ENCODE peak calls at places on chromosomes 6 and 20, in six cellular contexts. One of them, this sample, is unnamed.

GRCh38 chr6:116779569-116780164 is 14.1 kb upstream of the FAM162B start:
- DNase-seq in cardiac muscle cell: peak; percentile 58
- DNase-seq in adrenal gland: no peak
- DNase-seq in cardiac fibroblast: peak; percentile 68
- DNase-seq in fibroblast of mammary gland: peak; percentile 52
- DNase-seq in A673: peak; percentile 66
- DNase-seq in this sample: no peak

GRCh38 chr6:21348462-21349195 is 244.9 kb upstream of the SOX4 start:
- DNase-seq in cardiac muscle cell: peak; percentile 64
- DNase-seq in adrenal gland: no peak
- DNase-seq in cardiac fibroblast: peak; percentile 52
- DNase-seq in fibroblast of mammary gland: peak; percentile 67
- DNase-seq in A673: peak; percentile 47
- DNase-seq in this sample: no peak

GRCh38 chr20:59165794-59166709 is 2.4 kb downstream of the ZNF831 start:
- DNase-seq in cardiac muscle cell: no peak
- DNase-seq in adrenal gland: no peak
- DNase-seq in cardiac fibroblast: no peak
- DNase-seq in fibroblast of mammary gland: no peak
- DNase-seq in A673: no peak
- DNase-seq in this sample: no peak

GRCh38 chr6:8392569-8392968 is 42.8 kb downstream of the SLC35B3 start:
- DNase-seq in cardiac muscle cell: no peak
- DNase-seq in adrenal gland: no peak
- DNase-seq in cardiac fibroblast: no peak
- DNase-seq in fibroblast of mammary gland: no peak
- DNase-seq in A673: no peak
- DNase-seq in this sample: no peak

GRCh38 chr20:48776306-48776705 is 51.5 kb downstream of the PREX1 start:
- DNase-seq in cardiac muscle cell: peak; percentile 66
- DNase-seq in adrenal gland: no peak
- DNase-seq in cardiac fibroblast: peak; percentile 89
- DNase-seq in fibroblast of mammary gland: peak; percentile 51
- DNase-seq in A673: peak; percentile 41
- DNase-seq in this sample: no peak

GRCh38 chr6:165988306-165988756 is 179.3 kb downstream of the TBXT start:
- DNase-seq in cardiac muscle cell: no peak
- DNase-seq in adrenal gland: no peak
- DNase-seq in cardiac fibroblast: no peak
- DNase-seq in fibroblast of mammary gland: no peak
- DNase-seq in A673: no peak
- DNase-seq in this sample: no peak

GRCh38 chr20:10780901-10781300 is 107.1 kb upstream of the JAG1 start:
- DNase-seq in cardiac muscle cell: no peak
- DNase-seq in adrenal gland: no peak
- DNase-seq in cardiac fibroblast: no peak
- DNase-seq in fibroblast of mammary gland: no peak
- DNase-seq in A673: no peak
- DNase-seq in this sample: no peak

GRCh38 chr20:37565134-37565811 is 37.6 kb upstream of the BLCAP start:
- DNase-seq in cardiac muscle cell: no peak
- DNase-seq in adrenal gland: no peak
- DNase-seq in cardiac fibroblast: no peak
- DNase-seq in fibroblast of mammary gland: no peak
- DNase-seq in A673: no peak
- DNase-seq in this sample: no peak

GRCh38 chr6:13485923-13486557 is 1.4 kb downstream of the GFOD1 start:
- DNase-seq in cardiac muscle cell: peak; percentile 50
- DNase-seq in adrenal gland: no peak
- DNase-seq in cardiac fibroblast: peak; percentile 43
- DNase-seq in fibroblast of mammary gland: peak; percentile 29
- DNase-seq in A673: peak; percentile 62
- DNase-seq in this sample: no peak

GRCh38 chr6:139054001-139054400 is 25.5 kb downstream of the ABRACL start:
- DNase-seq in cardiac muscle cell: no peak
- DNase-seq in adrenal gland: no peak
- DNase-seq in cardiac fibroblast: no peak
- DNase-seq in fibroblast of mammary gland: no peak
- DNase-seq in A673: no peak
- DNase-seq in this sample: no peak

GRCh38 chr6:70175770-70176169 is 127.1 kb downstream of the COL9A1 start:
- DNase-seq in cardiac muscle cell: no peak
- DNase-seq in adrenal gland: no peak
- DNase-seq in cardiac fibroblast: no peak
- DNase-seq in fibroblast of mammary gland: no peak
- DNase-seq in A673: no peak
- DNase-seq in this sample: no peak

GRCh38 chr6:117346142-117346930 is 79.4 kb downstream of the ROS1 start:
- DNase-seq in cardiac muscle cell: peak; percentile 41
- DNase-seq in adrenal gland: no peak
- DNase-seq in cardiac fibroblast: peak; percentile 50
- DNase-seq in fibroblast of mammary gland: peak; percentile 48
- DNase-seq in A673: peak; percentile 39
- DNase-seq in this sample: no peak

GRCh38 chr6:25384967-25385366 is 105.8 kb downstream of the CARMIL1 start:
- DNase-seq in cardiac muscle cell: peak; percentile 62
- DNase-seq in adrenal gland: no peak
- DNase-seq in cardiac fibroblast: no peak
- DNase-seq in fibroblast of mammary gland: no peak
- DNase-seq in A673: no peak
- DNase-seq in this sample: no peak

GRCh38 chr6:144528605-144529425 is 243.7 kb downstream of the UTRN start:
- DNase-seq in cardiac muscle cell: peak; percentile 47
- DNase-seq in adrenal gland: no peak
- DNase-seq in cardiac fibroblast: peak; percentile 71
- DNase-seq in fibroblast of mammary gland: peak; percentile 50
- DNase-seq in A673: peak; percentile 35
- DNase-seq in this sample: no peak

GRCh38 chr6:43228951-43229802 is at the start of gene DNPH1:
- DNase-seq in cardiac muscle cell: peak; percentile 75
- DNase-seq in adrenal gland: peak; percentile 75
- DNase-seq in cardiac fibroblast: peak; percentile 63
- DNase-seq in fibroblast of mammary gland: peak; percentile 54
- DNase-seq in A673: peak; percentile 79
- DNase-seq in this sample: peak; percentile 57

GRCh38 chr6:108732101-108732870 is 115.9 kb upstream of the ARMC2 start:
- DNase-seq in cardiac muscle cell: no peak
- DNase-seq in adrenal gland: no peak
- DNase-seq in cardiac fibroblast: peak; percentile 72
- DNase-seq in fibroblast of mammary gland: peak; percentile 74
- DNase-seq in A673: no peak
- DNase-seq in this sample: no peak

GRCh38 chr6:2560140-2560818 is 190.4 kb downstream of the MYLK4 start:
- DNase-seq in cardiac muscle cell: no peak
- DNase-seq in adrenal gland: no peak
- DNase-seq in cardiac fibroblast: no peak
- DNase-seq in fibroblast of mammary gland: no peak
- DNase-seq in A673: no peak
- DNase-seq in this sample: no peak

GRCh38 chr6:141463237-141463977 is 669.3 kb upstream of the GJE1 start:
- DNase-seq in cardiac muscle cell: peak; percentile 78
- DNase-seq in adrenal gland: no peak
- DNase-seq in cardiac fibroblast: peak; percentile 73
- DNase-seq in fibroblast of mammary gland: peak; percentile 88
- DNase-seq in A673: no peak
- DNase-seq in this sample: no peak

GRCh38 chr6:26026833-26027490 is 60.3 kb upstream of the HFE start:
- DNase-seq in cardiac muscle cell: peak; percentile 94
- DNase-seq in adrenal gland: peak; percentile 97
- DNase-seq in cardiac fibroblast: peak; percentile 97
- DNase-seq in fibroblast of mammary gland: peak; percentile 96
- DNase-seq in A673: peak; percentile 98
- DNase-seq in this sample: no peak

GRCh38 chr6:156933201-156934053 is 156.2 kb downstream of the ARID1B start:
- DNase-seq in cardiac muscle cell: no peak
- DNase-seq in adrenal gland: no peak
- DNase-seq in cardiac fibroblast: no peak
- DNase-seq in fibroblast of mammary gland: no peak
- DNase-seq in A673: peak; percentile 39
- DNase-seq in this sample: no peak

GRCh38 chr6:113402541-113402940 is 454.6 kb upstream of the MARCKS start:
- DNase-seq in cardiac muscle cell: no peak
- DNase-seq in adrenal gland: no peak
- DNase-seq in cardiac fibroblast: no peak
- DNase-seq in fibroblast of mammary gland: no peak
- DNase-seq in A673: no peak
- DNase-seq in this sample: no peak

GRCh38 chr6:15763827-15764226 is 101.0 kb upstream of the DTNBP1 start:
- DNase-seq in cardiac muscle cell: peak; percentile 62
- DNase-seq in adrenal gland: peak; percentile 85
- DNase-seq in cardiac fibroblast: peak; percentile 2
- DNase-seq in fibroblast of mammary gland: peak; percentile 73
- DNase-seq in A673: no peak
- DNase-seq in this sample: no peak

GRCh38 chr6:170051229-170052172 is 239.4 kb downstream of the DLL1 start:
- DNase-seq in cardiac muscle cell: no peak
- DNase-seq in adrenal gland: no peak
- DNase-seq in cardiac fibroblast: no peak
- DNase-seq in fibroblast of mammary gland: no peak
- DNase-seq in A673: no peak
- DNase-seq in this sample: no peak

GRCh38 chr6:133430530-133430929 is 189.4 kb downstream of the EYA4 start:
- DNase-seq in cardiac muscle cell: no peak
- DNase-seq in adrenal gland: no peak
- DNase-seq in cardiac fibroblast: no peak
- DNase-seq in fibroblast of mammary gland: no peak
- DNase-seq in A673: no peak
- DNase-seq in this sample: no peak

GRCh38 chr6:133428299-133428698 is 187.1 kb downstream of the EYA4 start:
- DNase-seq in cardiac muscle cell: no peak
- DNase-seq in adrenal gland: no peak
- DNase-seq in cardiac fibroblast: peak; percentile 54
- DNase-seq in fibroblast of mammary gland: no peak
- DNase-seq in A673: no peak
- DNase-seq in this sample: no peak

GRCh38 chr6:133424359-133424758 is 183.2 kb downstream of the EYA4 start:
- DNase-seq in cardiac muscle cell: no peak
- DNase-seq in adrenal gland: no peak
- DNase-seq in cardiac fibroblast: no peak
- DNase-seq in fibroblast of mammary gland: no peak
- DNase-seq in A673: no peak
- DNase-seq in this sample: no peak

GRCh38 chr6:133423242-133423641 is 182.1 kb downstream of the EYA4 start:
- DNase-seq in cardiac muscle cell: no peak
- DNase-seq in adrenal gland: no peak
- DNase-seq in cardiac fibroblast: no peak
- DNase-seq in fibroblast of mammary gland: no peak
- DNase-seq in A673: no peak
- DNase-seq in this sample: no peak

GRCh38 chr6:133426038-133426437 is 184.9 kb downstream of the EYA4 start:
- DNase-seq in cardiac muscle cell: no peak
- DNase-seq in adrenal gland: no peak
- DNase-seq in cardiac fibroblast: no peak
- DNase-seq in fibroblast of mammary gland: no peak
- DNase-seq in A673: no peak
- DNase-seq in this sample: no peak
- TF ChIP-seq CTCF in cardiac muscle cell: no peak
- TF ChIP-seq CTCF in adrenal gland: no peak
- TF ChIP-seq CTCF in cardiac fibroblast: no peak
- TF ChIP-seq CTCF in fibroblast of mammary gland: no peak
- TF ChIP-seq CTCF in A673: no peak
- TF ChIP-seq CTCF in this sample: no peak

GRCh38 chr6:71446084-71446869 is 157.7 kb downstream of the OGFRL1 start:
- DNase-seq in cardiac muscle cell: peak; percentile 28
- DNase-seq in adrenal gland: no peak
- DNase-seq in cardiac fibroblast: peak; percentile 38
- DNase-seq in fibroblast of mammary gland: no peak
- DNase-seq in A673: no peak
- DNase-seq in this sample: no peak

DNA sequence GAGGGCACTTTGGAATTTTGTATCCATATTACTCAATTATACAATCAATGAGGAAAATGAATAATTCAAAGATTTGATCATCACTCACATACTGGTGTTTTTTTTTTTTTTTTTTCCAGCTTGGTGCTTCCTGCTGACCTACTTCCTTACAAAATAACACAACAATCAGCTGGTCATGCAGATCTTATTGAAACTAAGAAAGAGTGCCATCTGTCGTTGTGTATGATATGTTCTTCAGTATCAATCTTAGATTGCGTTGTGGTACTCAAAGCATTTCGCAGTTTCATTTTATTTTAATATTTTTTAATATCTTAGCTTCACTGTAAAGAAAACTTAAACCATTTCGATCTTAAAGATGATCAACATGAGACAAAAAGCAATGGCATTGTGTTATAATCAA is 155.6 kb downstream of the OGFRL1 start:
- DNase-seq in cardiac muscle cell: peak; percentile 11
- DNase-seq in adrenal gland: no peak
- DNase-seq in cardiac fibroblast: peak; percentile 60
- DNase-seq in fibroblast of mammary gland: no peak
- DNase-seq in A673: peak; percentile 20
- DNase-seq in this sample: no peak
- TF ChIP-seq CTCF in cardiac muscle cell: peak; percentile 2
- TF ChIP-seq CTCF in adrenal gland: peak; percentile 16
- TF ChIP-seq CTCF in cardiac fibroblast: no peak
- TF ChIP-seq CTCF in fibroblast of mammary gland: no peak
- TF ChIP-seq CTCF in A673: peak; percentile 33
- TF ChIP-seq CTCF in this sample: peak; percentile 2

GRCh38 chr6:154274175-154274574 is 82.4 kb downstream of the IPCEF1 start:
- DNase-seq in cardiac muscle cell: no peak
- DNase-seq in adrenal gland: no peak
- DNase-seq in cardiac fibroblast: no peak
- DNase-seq in fibroblast of mammary gland: no peak
- DNase-seq in A673: no peak
- DNase-seq in this sample: no peak

GRCh38 chr6:154276810-154277577 is 79.6 kb downstream of the IPCEF1 start:
- DNase-seq in cardiac muscle cell: peak; percentile 63
- DNase-seq in adrenal gland: no peak
- DNase-seq in cardiac fibroblast: peak; percentile 61
- DNase-seq in fibroblast of mammary gland: peak; percentile 65
- DNase-seq in A673: peak; percentile 55
- DNase-seq in this sample: no peak

DNA sequence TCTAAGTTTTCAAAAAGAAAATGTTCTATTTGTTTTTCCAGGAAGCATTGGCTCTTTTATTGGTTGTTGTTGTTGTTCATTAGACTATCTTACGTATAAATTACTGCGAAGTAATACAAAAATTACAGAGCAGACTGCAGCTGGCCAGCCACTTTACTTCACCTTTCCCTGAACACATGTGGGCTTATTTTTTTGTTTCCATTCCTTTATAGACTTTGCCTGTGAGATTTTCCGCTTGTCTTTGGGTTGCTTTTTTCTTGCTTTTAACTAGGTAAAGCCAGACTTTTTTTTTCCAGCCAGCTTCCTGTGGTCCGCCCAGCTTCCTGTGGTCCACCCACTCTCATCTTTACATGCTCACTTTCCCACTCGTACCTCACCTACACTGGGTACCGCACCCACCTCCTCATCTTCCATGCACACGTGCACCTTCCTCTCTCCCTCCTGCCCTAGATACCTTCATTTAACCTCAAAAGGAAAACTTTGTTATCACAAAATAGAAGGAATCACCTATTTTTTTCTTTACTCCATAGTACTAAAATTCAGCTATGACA is 79.0 kb downstream of the IPCEF1 start:
- DNase-seq in cardiac muscle cell: no peak
- DNase-seq in adrenal gland: no peak
- DNase-seq in cardiac fibroblast: no peak
- DNase-seq in fibroblast of mammary gland: no peak
- DNase-seq in A673: no peak
- DNase-seq in this sample: no peak
- TF ChIP-seq CTCF in cardiac muscle cell: no peak
- TF ChIP-seq CTCF in adrenal gland: no peak
- TF ChIP-seq CTCF in cardiac fibroblast: no peak
- TF ChIP-seq CTCF in fibroblast of mammary gland: no peak
- TF ChIP-seq CTCF in A673: no peak
- TF ChIP-seq CTCF in this sample: no peak

GRCh38 chr20:6559791-6560190 is 207.7 kb upstream of the BMP2 start:
- DNase-seq in cardiac muscle cell: no peak
- DNase-seq in adrenal gland: no peak
- DNase-seq in cardiac fibroblast: no peak
- DNase-seq in fibroblast of mammary gland: no peak
- DNase-seq in A673: no peak
- DNase-seq in this sample: no peak
- TF ChIP-seq CTCF in cardiac muscle cell: no peak
- TF ChIP-seq CTCF in adrenal gland: no peak
- TF ChIP-seq CTCF in cardiac fibroblast: no peak
- TF ChIP-seq CTCF in fibroblast of mammary gland: no peak
- TF ChIP-seq CTCF in A673: no peak
- TF ChIP-seq CTCF in this sample: no peak

This sample was measured in D721Med.